ENCODE peak calls at places on chromosome 2, in five cellular contexts. N is CD8-positive, alpha-beta memory T cell; S is activated T-helper 1 cell treated with Interleukin-2 at 50 U/mL for 16 hours; L is GM03348; D is esophagus squamous epithelium. W is an unnamed sample.

GRCh38 chr2:241702155-241702404 is 241 bp downstream of the ING5 start:
- DNase-seq in N (no peak), S (peak), L (no peak), D (no peak), W (no peak)

GRCh38 chr2:20448246-20449046 is 1.6 kb downstream of the RHOB start:
- DNase-seq in N (no peak), S (no peak), L (peak), D (no peak), W (no peak)

GRCh38 chr2:201196003-201196402 is 13.1 kb downstream of the CASP10 start:
- DNase-seq in N (no peak), S (no peak), L (no peak), D (no peak), W (no peak)

GRCh38 chr2:23273786-23274185 is 111.2 kb upstream of the KLHL29 start:
- DNase-seq in N (no peak), S (no peak), L (no peak), D (no peak), W (no peak)

GRCh38 chr2:131105950-131106801 is 1.0 kb downstream of the PLEKHB2 start:
- DNase-seq in N (no peak), S (no peak), L (peak), D (no peak), W (no peak)

GRCh38 chr2:224689539-224689938 is 26.6 kb downstream of the CCDC195 start:
- DNase-seq in N (no peak), S (no peak), L (no peak), D (no peak), W (no peak)

GRCh38 chr2:105969552-105969951 is 224.5 kb downstream of the UXS1 start:
- DNase-seq in N (no peak), S (no peak), L (no peak), D (no peak), W (no peak)

GRCh38 chr2:140695163-140695562 is 1435.7 kb downstream of the LRP1B start:
- DNase-seq in N (no peak), S (no peak), L (no peak), D (no peak), W (no peak)

GRCh38 chr2:84338069-84338468 is 121.0 kb downstream of the SUCLG1 start:
- DNase-seq in N (no peak), S (no peak), L (peak), D (no peak), W (no peak)

GRCh38 chr2:150526827-150527226 is 39.4 kb upstream of the RND3 start:
- DNase-seq in N (no peak), S (no peak), L (peak), D (no peak), W (no peak)

GRCh38 chr2:112061299-112061698 is 6.2 kb downstream of the TMEM87B start:
- DNase-seq in N (no peak), S (no peak), L (no peak), D (no peak), W (no peak)

GRCh38 chr2:182186132-182186735 is 200.6 kb downstream of the PPP1R1C start:
- DNase-seq in N (no peak), S (no peak), L (peak), D (no peak), W (no peak)

GRCh38 chr2:71613953-71614925 is 160.9 kb downstream of the DYSF start:
- DNase-seq in N (no peak), S (no peak), L (no peak), D (no peak), W (no peak)

GRCh38 chr2:60483400-60483799 is 70.1 kb downstream of the BCL11A start:
- DNase-seq in N (no peak), S (no peak), L (peak), D (no peak), W (no peak)

GRCh38 chr2:59383473-59383872 is 1142.3 kb upstream of the FANCL start:
- DNase-seq in N (no peak), S (no peak), L (no peak), D (no peak), W (no peak)

GRCh38 chr2:131039908-131040660 is 53.2 kb downstream of the FAM168B start:
- DNase-seq in N (no peak), S (no peak), L (no peak), D (no peak), W (no peak)

GRCh38 chr2:2264416-2264815 is 66.7 kb downstream of the MYT1L start:
- DNase-seq in N (no peak), S (no peak), L (no peak), D (no peak), W (no peak)

GRCh38 chr2:155377178-155377780 is 678.8 kb downstream of the KCNJ3 start:
- DNase-seq in N (no peak), S (no peak), L (peak), D (no peak), W (no peak)

GRCh38 chr2:95525294-95526035 is 40.9 kb upstream of the TRIM43B start:
- DNase-seq in N (no peak), S (no peak), L (peak), D (no peak), W (no peak)

GRCh38 chr2:96264086-96264485 is 1.7 kb downstream of the TMEM127 start:
- DNase-seq in N (no peak), S (no peak), L (peak), D (no peak), W (no peak)

GRCh38 chr2:78644849-78645248 is 380.7 kb upstream of the REG3G start:
- DNase-seq in N (no peak), S (no peak), L (no peak), D (no peak), W (no peak)

GRCh38 chr2:209864716-209865295 is 93.2 kb downstream of the UNC80 start:
- DNase-seq in N (no peak), S (no peak), L (no peak), D (no peak), W (no peak)

W was measured in SIG-M5.